ENCODE peak calls at places on chromosome X, in eight cellular contexts. I is A549, C is uterus, N is suprapubic skin, W is HepG2, A is tibial nerve, D is gastrocnemius medialis, T is lower leg skin. O is an unnamed sample.

GRCh38 chrX:150258463-150259430 is 104.4 kb upstream of the MAMLD1 start:
- DNase-seq in I (no peak), C (no peak), N (no peak), W (no peak), A (no peak), D (no peak), T (peak), O (no peak)

GRCh38 chrX:52425710-52426245 is 57.0 kb downstream of the XAGE2 start:
- DNase-seq in I (no peak), C (no peak), N (no peak), W (no peak), A (no peak), D (no peak), T (no peak), O (no peak)

GRCh38 chrX:47218920-47219815 is 687 bp downstream of the CDK16 start:
- DNase-seq in I (peak), C (peak), N (no peak), W (no peak), A (no peak), D (no peak), T (peak), O (no peak)

GRCh38 chrX:47662144-47662657 is 3.2 kb upstream of the UXT start:
- DNase-seq in I (no peak), C (no peak), N (no peak), W (no peak), A (no peak), D (no peak), T (no peak), O (no peak)

GRCh38 chrX:153319295-153319694 is 2.3 kb downstream of the PNMA6F start:
- DNase-seq in I (no peak), C (no peak), N (no peak), W (no peak), A (no peak), D (no peak), T (no peak), O (no peak)

GRCh38 chrX:27765718-27766117 is 42.1 kb upstream of the MAGEB10 start:
- DNase-seq in I (no peak), C (no peak), N (no peak), W (no peak), A (no peak), D (no peak), T (no peak), O (no peak)

GRCh38 chrX:119676949-119677653 is 15.9 kb downstream of the SEPTIN6 start:
- DNase-seq in I (no peak), C (no peak), N (no peak), W (no peak), A (no peak), D (no peak), T (no peak), O (no peak)

GRCh38 chrX:15349046-15349445 is 13.7 kb upstream of the PIGA start:
- DNase-seq in I (peak), C (peak), N (no peak), W (peak), A (peak), D (no peak), T (no peak), O (no peak)

GRCh38 chrX:2397648-2398340 is 103.0 kb downstream of the DHRSX start:
- DNase-seq in I (no peak), C (no peak), N (peak), W (no peak), A (no peak), D (no peak), T (peak), O (peak)

GRCh38 chrX:107715331-107716044 is 60.1 kb downstream of the TSC22D3 start:
- DNase-seq in I (no peak), C (no peak), N (no peak), W (no peak), A (no peak), D (no peak), T (peak), O (no peak)

GRCh38 chrX:150982235-150982785 is 825 bp upstream of the HMGB3 start:
- DNase-seq in I (no peak), C (no peak), N (no peak), W (no peak), A (no peak), D (no peak), T (no peak), O (no peak)

GRCh38 chrX:40179333-40179732 is 81.6 kb upstream of the BCOR start:
- DNase-seq in I (no peak), C (no peak), N (no peak), W (no peak), A (no peak), D (no peak), T (no peak), O (no peak)

GRCh38 chrX:111133389-111133788 is 37.4 kb downstream of the PAK3 start:
- DNase-seq in I (no peak), C (no peak), N (no peak), W (no peak), A (no peak), D (no peak), T (no peak), O (no peak)

DNA sequence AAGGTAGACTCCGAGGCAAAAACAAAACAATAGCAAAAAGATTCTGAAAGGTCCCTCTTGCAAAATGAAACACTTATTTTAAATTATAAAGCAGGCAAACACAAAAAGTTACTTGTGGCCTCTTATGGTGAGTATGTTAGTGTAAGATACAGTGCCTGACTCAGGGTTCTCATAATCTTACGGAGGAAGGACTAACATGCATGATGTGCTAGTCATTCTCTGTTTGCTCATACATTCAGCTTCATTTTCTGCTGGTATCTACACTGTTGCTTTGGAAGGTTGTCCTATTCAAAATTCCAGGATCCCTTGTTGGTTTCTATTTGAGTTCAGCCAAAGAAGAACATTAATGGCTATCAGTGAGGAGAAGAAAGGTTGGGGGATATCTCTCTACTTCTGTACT is 249.1 kb upstream of the FAM47A start:
- DNase-seq in I (no peak), C (no peak), N (no peak), W (no peak), A (no peak), D (no peak), T (no peak), O (no peak)
- TF ChIP-seq POLR2A in I (no peak), C (no peak), N (no peak), W (no peak), A (no peak), D (no peak), T (no peak), O (no peak)

GRCh38 chrX:74922922-74923321 is 2.3 kb downstream of the NEXMIF start:
- DNase-seq in I (no peak), C (no peak), N (no peak), W (no peak), A (no peak), D (no peak), T (no peak), O (no peak)

GRCh38 chrX:74931214-74931613 is 6.0 kb upstream of the NEXMIF start:
- DNase-seq in I (no peak), C (no peak), N (no peak), W (no peak), A (no peak), D (no peak), T (no peak), O (no peak)

GRCh38 chrX:74924449-74925209 is 623 bp downstream of the NEXMIF start:
- DNase-seq in I (peak), C (peak), N (peak), W (no peak), A (no peak), D (no peak), T (no peak), O (no peak)

GRCh38 chrX:74923942-74924448 is 1.3 kb downstream of the NEXMIF start:
- DNase-seq in I (no peak), C (peak), N (no peak), W (no peak), A (no peak), D (no peak), T (no peak), O (no peak)

GRCh38 chrX:74925210-74926088 is at the start of gene NEXMIF:
- DNase-seq in I (peak), C (peak), N (no peak), W (peak), A (no peak), D (no peak), T (no peak), O (no peak)
- TF ChIP-seq POLR2A in I (no peak), C (no peak), N (no peak), W (no peak), A (no peak), D (no peak), T (no peak), O (no peak)

DNA sequence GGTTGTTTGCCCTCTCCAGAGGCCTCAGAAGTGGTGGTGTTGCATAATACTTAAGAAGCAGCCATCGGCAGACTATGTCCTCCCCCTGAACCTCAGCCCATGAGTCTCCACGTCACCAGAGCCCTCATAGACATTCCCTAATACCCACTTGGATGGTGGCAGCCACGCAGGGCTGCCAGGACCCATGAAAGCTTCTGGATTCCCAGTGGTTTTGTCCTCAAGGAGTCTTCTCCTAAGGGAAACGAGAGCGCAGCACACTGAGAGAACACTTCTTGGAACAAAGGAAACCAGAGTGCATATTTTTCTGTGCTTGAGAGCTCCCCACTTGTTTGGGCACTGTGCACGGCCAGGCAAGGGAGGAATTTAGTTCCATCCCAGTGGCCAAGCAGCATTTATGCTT is 204.1 kb upstream of the DMD start:
- DNase-seq in I (no peak), C (no peak), N (no peak), W (no peak), A (no peak), D (no peak), T (no peak), O (no peak)
- TF ChIP-seq POLR2A in I (no peak), C (no peak), N (no peak), W (no peak), A (no peak), D (no peak), T (no peak), O (no peak)

GRCh38 chrX:154372612-154373022 is 1.8 kb downstream of the FLNA start:
- DNase-seq in I (peak), C (no peak), N (no peak), W (peak), A (no peak), D (no peak), T (no peak), O (no peak)

GRCh38 chrX:154373340-154374306 is 811 bp downstream of the FLNA start:
- DNase-seq in I (peak), C (peak), N (no peak), W (peak), A (peak), D (no peak), T (no peak), O (peak)

GRCh38 chrX:154376768-154377167 is 2.3 kb upstream of the EMD start:
- DNase-seq in I (no peak), C (peak), N (no peak), W (no peak), A (no peak), D (no peak), T (no peak), O (no peak)

GRCh38 chrX:154375156-154375504 is 696 bp upstream of the FLNA start:
- DNase-seq in I (no peak), C (no peak), N (no peak), W (no peak), A (no peak), D (no peak), T (no peak), O (no peak)

GRCh38 chrX:154374361-154375155 is at the start of gene FLNA:
- DNase-seq in I (no peak), C (peak), N (no peak), W (no peak), A (no peak), D (no peak), T (no peak), O (no peak)
- TF ChIP-seq POLR2A in I (peak), C (peak), N (no peak), W (no peak), A (no peak), D (no peak), T (no peak), O (no peak)

GRCh38 chrX:71922697-71923096 is 12.1 kb downstream of the NHSL2 start:
- DNase-seq in I (no peak), C (no peak), N (no peak), W (no peak), A (no peak), D (no peak), T (no peak), O (no peak)
- TF ChIP-seq POLR2A in I (no peak), C (no peak), N (no peak), W (no peak), A (no peak), D (no peak), T (no peak), O (no peak)

GRCh38 chrX:147912093-147912801 is 528 bp downstream of the FMR1 start:
- DNase-seq in I (peak), C (peak), N (no peak), W (no peak), A (peak), D (no peak), T (peak), O (peak)

GRCh38 chrX:147910607-147911006 is 1.1 kb upstream of the FMR1 start:
- DNase-seq in I (no peak), C (no peak), N (no peak), W (no peak), A (no peak), D (no peak), T (no peak), O (no peak)

GRCh38 chrX:147913570-147913969 is 1.9 kb downstream of the FMR1 start:
- DNase-seq in I (no peak), C (no peak), N (no peak), W (no peak), A (no peak), D (no peak), T (no peak), O (no peak)

GRCh38 chrX:147914609-147915008 is 2.9 kb downstream of the FMR1 start:
- DNase-seq in I (no peak), C (no peak), N (no peak), W (no peak), A (no peak), D (no peak), T (no peak), O (no peak)

GRCh38 chrX:147911192-147912022 is at the start of gene FMR1:
- DNase-seq in I (peak), C (peak), N (peak), W (peak), A (peak), D (peak), T (peak), O (peak)
- TF ChIP-seq POLR2A in I (peak), C (peak), N (no peak), W (peak), A (peak), D (peak), T (no peak), O (peak)